ENCODE peak calls at places on chromosomes 3 and 15, in ten cellular contexts. One of them, this sample, is unnamed.

GRCh38 chr3:51390186-51390585 is 899 bp upstream of the RBM15B start:
- DNase-seq in nephron progenitor cell: no peak
- DNase-seq in uterus: no peak
- DNase-seq in suprapubic skin: peak; percentile 53
- DNase-seq in progenitor cell of endocrine pancreas: no peak
- DNase-seq in cardiac fibroblast: no peak
- DNase-seq in GM04503: no peak
- DNase-seq in CD4-positive, alpha-beta memory T cell: peak; percentile 37
- DNase-seq in HFF-Myc: no peak
- DNase-seq in stimulated activated CD8-positive, alpha-beta memory T cell treated with anti-CD3 and anti-CD28 coated beads, Interleukin-12 subunit alpha, Interleukin-12 subunit beta, amount 100 ng/mL, for 4 hours: no peak
- DNase-seq in this sample: no peak

GRCh38 chr3:144031938-144032337 is 60.3 kb downstream of the DIPK2A start:
- DNase-seq in nephron progenitor cell: no peak
- DNase-seq in uterus: peak; percentile 26
- DNase-seq in suprapubic skin: peak; percentile 63
- DNase-seq in progenitor cell of endocrine pancreas: no peak
- DNase-seq in cardiac fibroblast: peak; percentile 59
- DNase-seq in GM04503: no peak
- DNase-seq in CD4-positive, alpha-beta memory T cell: no peak
- DNase-seq in HFF-Myc: no peak
- DNase-seq in stimulated activated CD8-positive, alpha-beta memory T cell treated with anti-CD3 and anti-CD28 coated beads, Interleukin-12 subunit alpha, Interleukin-12 subunit beta, amount 100 ng/mL, for 4 hours: no peak
- DNase-seq in this sample: peak; percentile 81

GRCh38 chr3:152269423-152270144 is 855 bp downstream of the MBNL1 start:
- DNase-seq in nephron progenitor cell: no peak
- DNase-seq in uterus: peak; percentile 71
- DNase-seq in suprapubic skin: peak; percentile 79
- DNase-seq in progenitor cell of endocrine pancreas: no peak
- DNase-seq in cardiac fibroblast: peak; percentile 95
- DNase-seq in GM04503: peak; percentile 86
- DNase-seq in CD4-positive, alpha-beta memory T cell: peak; percentile 88
- DNase-seq in HFF-Myc: peak; percentile 89
- DNase-seq in stimulated activated CD8-positive, alpha-beta memory T cell treated with anti-CD3 and anti-CD28 coated beads, Interleukin-12 subunit alpha, Interleukin-12 subunit beta, amount 100 ng/mL, for 4 hours: no peak
- DNase-seq in this sample: peak; percentile 76

GRCh38 chr3:196179380-196180308 is 31.6 kb downstream of the ZDHHC19 start:
- DNase-seq in nephron progenitor cell: no peak
- DNase-seq in uterus: no peak
- DNase-seq in suprapubic skin: no peak
- DNase-seq in progenitor cell of endocrine pancreas: no peak
- DNase-seq in cardiac fibroblast: peak; percentile 49
- DNase-seq in GM04503: no peak
- DNase-seq in CD4-positive, alpha-beta memory T cell: peak; percentile 94
- DNase-seq in HFF-Myc: peak; percentile 38
- DNase-seq in stimulated activated CD8-positive, alpha-beta memory T cell treated with anti-CD3 and anti-CD28 coated beads, Interleukin-12 subunit alpha, Interleukin-12 subunit beta, amount 100 ng/mL, for 4 hours: peak; percentile 76
- DNase-seq in this sample: peak; percentile 85

GRCh38 chr3:149717391-149718056 is 34.8 kb downstream of the COMMD2 start:
- DNase-seq in nephron progenitor cell: peak; percentile 39
- DNase-seq in uterus: peak; percentile 49
- DNase-seq in suprapubic skin: no peak
- DNase-seq in progenitor cell of endocrine pancreas: peak; percentile 12
- DNase-seq in cardiac fibroblast: peak; percentile 90
- DNase-seq in GM04503: peak; percentile 15
- DNase-seq in CD4-positive, alpha-beta memory T cell: no peak
- DNase-seq in HFF-Myc: peak; percentile 56
- DNase-seq in stimulated activated CD8-positive, alpha-beta memory T cell treated with anti-CD3 and anti-CD28 coated beads, Interleukin-12 subunit alpha, Interleukin-12 subunit beta, amount 100 ng/mL, for 4 hours: no peak
- DNase-seq in this sample: peak; percentile 66

GRCh38 chr3:148643389-148643840 is 54.3 kb upstream of the AGTR1 start:
- DNase-seq in nephron progenitor cell: no peak
- DNase-seq in uterus: no peak
- DNase-seq in suprapubic skin: no peak
- DNase-seq in progenitor cell of endocrine pancreas: no peak
- DNase-seq in cardiac fibroblast: peak; percentile 71
- DNase-seq in GM04503: peak; percentile 65
- DNase-seq in CD4-positive, alpha-beta memory T cell: no peak
- DNase-seq in HFF-Myc: no peak
- DNase-seq in stimulated activated CD8-positive, alpha-beta memory T cell treated with anti-CD3 and anti-CD28 coated beads, Interleukin-12 subunit alpha, Interleukin-12 subunit beta, amount 100 ng/mL, for 4 hours: no peak
- DNase-seq in this sample: no peak

GRCh38 chr15:91186892-91187644 is 87.0 kb downstream of the SV2B start:
- DNase-seq in nephron progenitor cell: peak; percentile 58
- DNase-seq in uterus: no peak
- DNase-seq in suprapubic skin: no peak
- DNase-seq in progenitor cell of endocrine pancreas: peak; percentile 29
- DNase-seq in cardiac fibroblast: peak; percentile 5
- DNase-seq in GM04503: no peak
- DNase-seq in CD4-positive, alpha-beta memory T cell: no peak
- DNase-seq in HFF-Myc: peak; percentile 2
- DNase-seq in stimulated activated CD8-positive, alpha-beta memory T cell treated with anti-CD3 and anti-CD28 coated beads, Interleukin-12 subunit alpha, Interleukin-12 subunit beta, amount 100 ng/mL, for 4 hours: no peak
- DNase-seq in this sample: no peak

GRCh38 chr3:111662012-111662411 is 66.9 kb upstream of the ZBED2 start:
- DNase-seq in nephron progenitor cell: no peak
- DNase-seq in uterus: no peak
- DNase-seq in suprapubic skin: no peak
- DNase-seq in progenitor cell of endocrine pancreas: no peak
- DNase-seq in cardiac fibroblast: no peak
- DNase-seq in GM04503: no peak
- DNase-seq in CD4-positive, alpha-beta memory T cell: no peak
- DNase-seq in HFF-Myc: no peak
- DNase-seq in stimulated activated CD8-positive, alpha-beta memory T cell treated with anti-CD3 and anti-CD28 coated beads, Interleukin-12 subunit alpha, Interleukin-12 subunit beta, amount 100 ng/mL, for 4 hours: no peak
- DNase-seq in this sample: no peak

GRCh38 chr3:71591106-71591505 is 7.6 kb upstream of the FOXP1 start:
- DNase-seq in nephron progenitor cell: no peak
- DNase-seq in uterus: no peak
- DNase-seq in suprapubic skin: no peak
- DNase-seq in progenitor cell of endocrine pancreas: no peak
- DNase-seq in cardiac fibroblast: no peak
- DNase-seq in GM04503: no peak
- DNase-seq in CD4-positive, alpha-beta memory T cell: no peak
- DNase-seq in HFF-Myc: no peak
- DNase-seq in stimulated activated CD8-positive, alpha-beta memory T cell treated with anti-CD3 and anti-CD28 coated beads, Interleukin-12 subunit alpha, Interleukin-12 subunit beta, amount 100 ng/mL, for 4 hours: no peak
- DNase-seq in this sample: no peak

GRCh38 chr15:58539548-58539947 is 107.8 kb downstream of the LIPC start:
- DNase-seq in nephron progenitor cell: no peak
- DNase-seq in uterus: no peak
- DNase-seq in suprapubic skin: no peak
- DNase-seq in progenitor cell of endocrine pancreas: no peak
- DNase-seq in cardiac fibroblast: no peak
- DNase-seq in GM04503: no peak
- DNase-seq in CD4-positive, alpha-beta memory T cell: no peak
- DNase-seq in HFF-Myc: no peak
- DNase-seq in stimulated activated CD8-positive, alpha-beta memory T cell treated with anti-CD3 and anti-CD28 coated beads, Interleukin-12 subunit alpha, Interleukin-12 subunit beta, amount 100 ng/mL, for 4 hours: no peak
- DNase-seq in this sample: no peak

GRCh38 chr3:63364909-63365308 is 86.8 kb downstream of the SYNPR start:
- DNase-seq in nephron progenitor cell: peak; percentile 15
- DNase-seq in uterus: no peak
- DNase-seq in suprapubic skin: no peak
- DNase-seq in progenitor cell of endocrine pancreas: no peak
- DNase-seq in cardiac fibroblast: no peak
- DNase-seq in GM04503: no peak
- DNase-seq in CD4-positive, alpha-beta memory T cell: no peak
- DNase-seq in HFF-Myc: no peak
- DNase-seq in stimulated activated CD8-positive, alpha-beta memory T cell treated with anti-CD3 and anti-CD28 coated beads, Interleukin-12 subunit alpha, Interleukin-12 subunit beta, amount 100 ng/mL, for 4 hours: no peak
- DNase-seq in this sample: no peak

GRCh38 chr3:138210528-138210927 is 23.4 kb downstream of the ARMC8 start:
- DNase-seq in nephron progenitor cell: no peak
- DNase-seq in uterus: no peak
- DNase-seq in suprapubic skin: no peak
- DNase-seq in progenitor cell of endocrine pancreas: no peak
- DNase-seq in cardiac fibroblast: no peak
- DNase-seq in GM04503: no peak
- DNase-seq in CD4-positive, alpha-beta memory T cell: no peak
- DNase-seq in HFF-Myc: no peak
- DNase-seq in stimulated activated CD8-positive, alpha-beta memory T cell treated with anti-CD3 and anti-CD28 coated beads, Interleukin-12 subunit alpha, Interleukin-12 subunit beta, amount 100 ng/mL, for 4 hours: no peak
- DNase-seq in this sample: no peak

GRCh38 chr3:108806316-108806715 is 16.3 kb upstream of the TRAT1 start:
- DNase-seq in nephron progenitor cell: no peak
- DNase-seq in uterus: no peak
- DNase-seq in suprapubic skin: no peak
- DNase-seq in progenitor cell of endocrine pancreas: no peak
- DNase-seq in cardiac fibroblast: no peak
- DNase-seq in GM04503: no peak
- DNase-seq in CD4-positive, alpha-beta memory T cell: peak; percentile 80
- DNase-seq in HFF-Myc: no peak
- DNase-seq in stimulated activated CD8-positive, alpha-beta memory T cell treated with anti-CD3 and anti-CD28 coated beads, Interleukin-12 subunit alpha, Interleukin-12 subunit beta, amount 100 ng/mL, for 4 hours: no peak
- DNase-seq in this sample: no peak

GRCh38 chr3:114057011-114057347 is 442 bp downstream of the QTRT2 start:
- DNase-seq in nephron progenitor cell: no peak
- DNase-seq in uterus: no peak
- DNase-seq in suprapubic skin: no peak
- DNase-seq in progenitor cell of endocrine pancreas: no peak
- DNase-seq in cardiac fibroblast: no peak
- DNase-seq in GM04503: no peak
- DNase-seq in CD4-positive, alpha-beta memory T cell: no peak
- DNase-seq in HFF-Myc: no peak
- DNase-seq in stimulated activated CD8-positive, alpha-beta memory T cell treated with anti-CD3 and anti-CD28 coated beads, Interleukin-12 subunit alpha, Interleukin-12 subunit beta, amount 100 ng/mL, for 4 hours: no peak
- DNase-seq in this sample: no peak

GRCh38 chr3:111668912-111669488 is 73.9 kb upstream of the ZBED2 start:
- DNase-seq in nephron progenitor cell: peak; percentile 8
- DNase-seq in uterus: no peak
- DNase-seq in suprapubic skin: no peak
- DNase-seq in progenitor cell of endocrine pancreas: no peak
- DNase-seq in cardiac fibroblast: peak; percentile 80
- DNase-seq in GM04503: no peak
- DNase-seq in CD4-positive, alpha-beta memory T cell: no peak
- DNase-seq in HFF-Myc: peak; percentile 50
- DNase-seq in stimulated activated CD8-positive, alpha-beta memory T cell treated with anti-CD3 and anti-CD28 coated beads, Interleukin-12 subunit alpha, Interleukin-12 subunit beta, amount 100 ng/mL, for 4 hours: no peak
- DNase-seq in this sample: peak; percentile 20

GRCh38 chr3:25547928-25548327 is 116.8 kb downstream of the TOP2B start:
- DNase-seq in nephron progenitor cell: no peak
- DNase-seq in uterus: no peak
- DNase-seq in suprapubic skin: no peak
- DNase-seq in progenitor cell of endocrine pancreas: no peak
- DNase-seq in cardiac fibroblast: no peak
- DNase-seq in GM04503: no peak
- DNase-seq in CD4-positive, alpha-beta memory T cell: no peak
- DNase-seq in HFF-Myc: no peak
- DNase-seq in stimulated activated CD8-positive, alpha-beta memory T cell treated with anti-CD3 and anti-CD28 coated beads, Interleukin-12 subunit alpha, Interleukin-12 subunit beta, amount 100 ng/mL, for 4 hours: no peak
- DNase-seq in this sample: no peak

GRCh38 chr3:131729561-131729960 is 226.8 kb upstream of the MRPL3 start:
- DNase-seq in nephron progenitor cell: no peak
- DNase-seq in uterus: no peak
- DNase-seq in suprapubic skin: no peak
- DNase-seq in progenitor cell of endocrine pancreas: no peak
- DNase-seq in cardiac fibroblast: no peak
- DNase-seq in GM04503: no peak
- DNase-seq in CD4-positive, alpha-beta memory T cell: no peak
- DNase-seq in HFF-Myc: no peak
- DNase-seq in stimulated activated CD8-positive, alpha-beta memory T cell treated with anti-CD3 and anti-CD28 coated beads, Interleukin-12 subunit alpha, Interleukin-12 subunit beta, amount 100 ng/mL, for 4 hours: no peak
- DNase-seq in this sample: no peak

GRCh38 chr3:14428087-14429067 is 26.0 kb downstream of the SLC6A6 start:
- DNase-seq in nephron progenitor cell: no peak
- DNase-seq in uterus: no peak
- DNase-seq in suprapubic skin: no peak
- DNase-seq in progenitor cell of endocrine pancreas: no peak
- DNase-seq in cardiac fibroblast: peak; percentile 28
- DNase-seq in GM04503: no peak
- DNase-seq in CD4-positive, alpha-beta memory T cell: peak; percentile 46
- DNase-seq in HFF-Myc: no peak
- DNase-seq in stimulated activated CD8-positive, alpha-beta memory T cell treated with anti-CD3 and anti-CD28 coated beads, Interleukin-12 subunit alpha, Interleukin-12 subunit beta, amount 100 ng/mL, for 4 hours: no peak
- DNase-seq in this sample: no peak

GRCh38 chr15:77808077-77808476 is 175.4 kb upstream of the LINGO1 start:
- DNase-seq in nephron progenitor cell: no peak
- DNase-seq in uterus: no peak
- DNase-seq in suprapubic skin: no peak
- DNase-seq in progenitor cell of endocrine pancreas: no peak
- DNase-seq in cardiac fibroblast: no peak
- DNase-seq in GM04503: no peak
- DNase-seq in CD4-positive, alpha-beta memory T cell: no peak
- DNase-seq in HFF-Myc: no peak
- DNase-seq in stimulated activated CD8-positive, alpha-beta memory T cell treated with anti-CD3 and anti-CD28 coated beads, Interleukin-12 subunit alpha, Interleukin-12 subunit beta, amount 100 ng/mL, for 4 hours: no peak
- DNase-seq in this sample: no peak

GRCh38 chr3:50322386-50323091 is at the start of gene HYAL2:
- DNase-seq in nephron progenitor cell: no peak
- DNase-seq in uterus: peak; percentile 66
- DNase-seq in suprapubic skin: no peak
- DNase-seq in progenitor cell of endocrine pancreas: no peak
- DNase-seq in cardiac fibroblast: peak; percentile 76
- DNase-seq in GM04503: no peak
- DNase-seq in CD4-positive, alpha-beta memory T cell: peak; percentile 37
- DNase-seq in HFF-Myc: no peak
- DNase-seq in stimulated activated CD8-positive, alpha-beta memory T cell treated with anti-CD3 and anti-CD28 coated beads, Interleukin-12 subunit alpha, Interleukin-12 subunit beta, amount 100 ng/mL, for 4 hours: no peak
- DNase-seq in this sample: no peak

GRCh38 chr15:68557469-68558317 is 21.1 kb upstream of the CORO2B start:
- DNase-seq in nephron progenitor cell: no peak
- DNase-seq in uterus: peak; percentile 9
- DNase-seq in suprapubic skin: no peak
- DNase-seq in progenitor cell of endocrine pancreas: no peak
- DNase-seq in cardiac fibroblast: no peak
- DNase-seq in GM04503: no peak
- DNase-seq in CD4-positive, alpha-beta memory T cell: no peak
- DNase-seq in HFF-Myc: no peak
- DNase-seq in stimulated activated CD8-positive, alpha-beta memory T cell treated with anti-CD3 and anti-CD28 coated beads, Interleukin-12 subunit alpha, Interleukin-12 subunit beta, amount 100 ng/mL, for 4 hours: no peak
- DNase-seq in this sample: no peak

GRCh38 chr3:71690222-71690821 is 34.9 kb downstream of the EIF4E3 start:
- DNase-seq in nephron progenitor cell: no peak
- DNase-seq in uterus: no peak
- DNase-seq in suprapubic skin: no peak
- DNase-seq in progenitor cell of endocrine pancreas: no peak
- DNase-seq in cardiac fibroblast: peak; percentile 90
- DNase-seq in GM04503: peak; percentile 88
- DNase-seq in CD4-positive, alpha-beta memory T cell: no peak
- DNase-seq in HFF-Myc: no peak
- DNase-seq in stimulated activated CD8-positive, alpha-beta memory T cell treated with anti-CD3 and anti-CD28 coated beads, Interleukin-12 subunit alpha, Interleukin-12 subunit beta, amount 100 ng/mL, for 4 hours: no peak
- DNase-seq in this sample: no peak

This sample was measured in NCI-H446 treated with DMSO at 0.1 percent for 48 hours.